ENCODE peak calls at places on chromosomes 3 and 15, in seven cellular contexts. O, M, R, X, S, Y and D are unnamed samples.

GRCh38 chr15:31398677-31399260 is 72.1 kb downstream of the KLF13 start:
- DNase-seq in O (no peak), M (no peak), R (no peak), X (peak), S (peak), Y (no peak), D (no peak)

GRCh38 chr3:158672293-158673176 is at the start of gene LXN:
- DNase-seq in O (peak), M (peak), R (peak), X (peak), S (peak), Y (peak), D (peak)

GRCh38 chr15:88258021-88258641 is 1.6 kb upstream of the NTRK3 start:
- DNase-seq in O (no peak), M (peak), R (peak), X (peak), S (peak), Y (no peak), D (peak)

GRCh38 chr15:90046846-90047481 is 45.8 kb downstream of the ZNF710 start:
- DNase-seq in O (no peak), M (no peak), R (no peak), X (no peak), S (no peak), Y (no peak), D (no peak)

GRCh38 chr3:45654344-45654934 is 34.8 kb upstream of the SACM1L start:
- DNase-seq in O (no peak), M (no peak), R (no peak), X (no peak), S (no peak), Y (no peak), D (no peak)

GRCh38 chr3:56878046-56878445 is 76.3 kb upstream of the ARHGEF3 start:
- DNase-seq in O (no peak), M (no peak), R (peak), X (no peak), S (no peak), Y (peak), D (no peak)

GRCh38 chr15:52171386-52171785 is 19.8 kb downstream of the GNB5 start:
- DNase-seq in O (no peak), M (no peak), R (no peak), X (no peak), S (no peak), Y (peak), D (no peak)

GRCh38 chr15:95558916-95559315 is 771.6 kb upstream of the NR2F2 start:
- DNase-seq in O (no peak), M (no peak), R (no peak), X (no peak), S (no peak), Y (peak), D (no peak)

GRCh38 chr3:42935472-42935871 is 29.5 kb downstream of the ZNF662 start:
- DNase-seq in O (no peak), M (no peak), R (no peak), X (no peak), S (no peak), Y (no peak), D (no peak)

GRCh38 chr3:165336786-165337185 is 140.6 kb upstream of the SLITRK3 start:
- DNase-seq in O (no peak), M (no peak), R (peak), X (no peak), S (no peak), Y (no peak), D (no peak)

GRCh38 chr3:188792788-188793187 is 379.0 kb upstream of the TPRG1 start:
- DNase-seq in O (no peak), M (no peak), R (peak), X (peak), S (peak), Y (peak), D (peak)

GRCh38 chr3:112699436-112699978 is 58.6 kb upstream of the CCDC80 start:
- DNase-seq in O (no peak), M (no peak), R (peak), X (no peak), S (no peak), Y (peak), D (no peak)

GRCh38 chr3:14452676-14453367 is 50.4 kb downstream of the SLC6A6 start:
- DNase-seq in O (peak), M (no peak), R (peak), X (peak), S (peak), Y (peak), D (peak)

GRCh38 chr3:155869664-155870063 is 786 bp upstream of the GMPS start:
- DNase-seq in O (no peak), M (no peak), R (no peak), X (no peak), S (no peak), Y (no peak), D (no peak)

GRCh38 chr3:189839576-189839975 is 208.4 kb downstream of the TP63 start:
- DNase-seq in O (no peak), M (no peak), R (peak), X (no peak), S (no peak), Y (peak), D (no peak)

GRCh38 chr3:45225465-45226205 is 452 bp downstream of the TMEM158 start:
- DNase-seq in O (no peak), M (peak), R (peak), X (peak), S (peak), Y (no peak), D (no peak)

GRCh38 chr3:97823503-97824004 is 1.7 kb downstream of the CRYBG3 start:
- DNase-seq in O (no peak), M (no peak), R (no peak), X (peak), S (peak), Y (no peak), D (no peak)

GRCh38 chr3:36648241-36649034 is 115.9 kb downstream of the DCLK3 start:
- DNase-seq in O (no peak), M (no peak), R (peak), X (no peak), S (no peak), Y (peak), D (no peak)

GRCh38 chr15:90750186-90750585 is 33.0 kb downstream of the BLM start:
- DNase-seq in O (no peak), M (no peak), R (peak), X (no peak), S (no peak), Y (no peak), D (no peak)

GRCh38 chr3:25532763-25533162 is 104.7 kb downstream of the RARB start:
- DNase-seq in O (no peak), M (no peak), R (no peak), X (no peak), S (no peak), Y (peak), D (no peak)

GRCh38 chr15:85302271-85302670 is 78.1 kb upstream of the AKAP13 start:
- DNase-seq in O (no peak), M (no peak), R (no peak), X (no peak), S (no peak), Y (no peak), D (no peak)

GRCh38 chr15:29969587-29970401 is 113.0 kb upstream of the GOLGA8J start:
- DNase-seq in O (no peak), M (no peak), R (no peak), X (no peak), S (no peak), Y (no peak), D (peak)

GRCh38 chr3:197540961-197541377 is 14.8 kb downstream of the BDH1 start:
- DNase-seq in O (no peak), M (no peak), R (no peak), X (peak), S (no peak), Y (no peak), D (no peak)

GRCh38 chr3:108477511-108478147 is 32.8 kb downstream of the MYH15 start:
- DNase-seq in O (peak), M (peak), R (peak), X (no peak), S (no peak), Y (peak), D (no peak)

GRCh38 chr15:63462053-63462452 is 42.3 kb upstream of the USP3 start:
- DNase-seq in O (no peak), M (no peak), R (peak), X (no peak), S (no peak), Y (peak), D (no peak)

GRCh38 chr3:72847751-72848702 is at the start of gene SHQ1:
- DNase-seq in O (peak), M (peak), R (peak), X (peak), S (peak), Y (peak), D (peak)

GRCh38 chr15:55574096-55574495 is 14.0 kb downstream of the PYGO1 start:
- DNase-seq in O (no peak), M (no peak), R (no peak), X (no peak), S (no peak), Y (no peak), D (no peak)

GRCh38 chr3:136377499-136377898 is 127.4 kb downstream of the PCCB start:
- DNase-seq in O (no peak), M (no peak), R (no peak), X (no peak), S (no peak), Y (no peak), D (no peak)

GRCh38 chr3:193970773-193971206 is 165.2 kb upstream of the HES1 start:
- DNase-seq in O (no peak), M (no peak), R (peak), X (no peak), S (no peak), Y (no peak), D (no peak)

GRCh38 chr3:127718916-127719290 is 46.2 kb downstream of the ABTB1 start:
- DNase-seq in O (no peak), M (no peak), R (no peak), X (peak), S (no peak), Y (no peak), D (no peak)

GRCh38 chr15:90087454-90088154 is 14.7 kb downstream of the IDH2 start:
- DNase-seq in O (no peak), M (no peak), R (no peak), X (no peak), S (peak), Y (peak), D (peak)

GRCh38 chr15:73571346-73571745 is 61.8 kb downstream of the NPTN start:
- DNase-seq in O (no peak), M (no peak), R (no peak), X (no peak), S (no peak), Y (no peak), D (peak)

GRCh38 chr15:32730677-32731654 is 13.2 kb downstream of the GREM1 start:
- DNase-seq in O (no peak), M (peak), R (peak), X (no peak), S (peak), Y (no peak), D (no peak)

GRCh38 chr3:45701167-45701867 is 12.1 kb downstream of the SACM1L start:
- DNase-seq in O (no peak), M (peak), R (peak), X (no peak), S (no peak), Y (no peak), D (no peak)

GRCh38 chr3:52521881-52522650 is 11.6 kb downstream of the NT5DC2 start:
- DNase-seq in O (no peak), M (no peak), R (no peak), X (peak), S (peak), Y (no peak), D (no peak)

GRCh38 chr3:58414538-58415197 is 19.0 kb downstream of the PDHB start:
- DNase-seq in O (peak), M (peak), R (peak), X (peak), S (peak), Y (peak), D (no peak)

GRCh38 chr15:61011576-61012336 is 217.3 kb downstream of the RORA start:
- DNase-seq in O (no peak), M (no peak), R (no peak), X (no peak), S (no peak), Y (no peak), D (no peak)

GRCh38 chr15:75460646-75461045 is 9.2 kb upstream of the SIN3A start:
- DNase-seq in O (no peak), M (no peak), R (no peak), X (no peak), S (no peak), Y (no peak), D (no peak)

GRCh38 chr3:121545564-121546455 is at the start of gene POLQ:
- DNase-seq in O (peak), M (peak), R (peak), X (peak), S (peak), Y (peak), D (peak)
- H3K27ac ChIP-seq in O (peak), M (no peak), R (peak), X (no peak), S (peak), Y (peak), D (peak)

GRCh38 chr3:151437906-151438305 is 23.0 kb downstream of the IGSF10 start:
- DNase-seq in O (no peak), M (no peak), R (no peak), X (no peak), S (no peak), Y (no peak), D (no peak)
- H3K27ac ChIP-seq in O (no peak), M (no peak), R (no peak), X (no peak), S (no peak), Y (no peak), D (no peak)

GRCh38 chr3:13244695-13245449 is 171.6 kb upstream of the IQSEC1 start:
- DNase-seq in O (no peak), M (no peak), R (peak), X (no peak), S (no peak), Y (no peak), D (no peak)
- H3K27ac ChIP-seq in O (no peak), M (no peak), R (no peak), X (no peak), S (no peak), Y (no peak), D (no peak)

DNA sequence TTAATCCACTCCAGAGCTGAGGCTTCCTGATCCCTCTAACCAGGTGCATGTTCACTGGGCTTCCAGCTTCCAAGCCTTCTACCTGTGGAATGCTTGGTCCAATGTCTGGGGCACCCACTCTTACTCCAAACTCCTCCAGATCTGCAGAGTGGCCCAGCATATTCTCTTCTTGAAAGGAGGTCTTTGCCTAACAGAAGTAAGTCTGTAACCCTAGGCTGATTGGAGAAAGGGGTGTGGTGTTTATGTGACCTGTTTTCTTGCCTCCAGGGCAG is 105.5 kb downstream of the RPLP1 start:
- DNase-seq in O (no peak), M (no peak), R (no peak), X (no peak), S (no peak), Y (no peak), D (no peak)
- H3K27ac ChIP-seq in O (peak), M (no peak), R (no peak), X (peak), S (no peak), Y (peak), D (no peak)

GRCh38 chr15:26720546-26720945 is 52.3 kb downstream of the GABRB3 start:
- DNase-seq in O (no peak), M (no peak), R (no peak), X (no peak), S (no peak), Y (no peak), D (no peak)

GRCh38 chr15:26722621-26723160 is 50.2 kb downstream of the GABRB3 start:
- DNase-seq in O (no peak), M (no peak), R (no peak), X (no peak), S (no peak), Y (no peak), D (peak)

GRCh38 chr15:26716069-26716468 is 56.8 kb downstream of the GABRB3 start:
- DNase-seq in O (no peak), M (no peak), R (no peak), X (no peak), S (no peak), Y (no peak), D (peak)

GRCh38 chr15:26724381-26724780 is 48.5 kb downstream of the GABRB3 start:
- DNase-seq in O (no peak), M (no peak), R (no peak), X (no peak), S (no peak), Y (no peak), D (no peak)

GRCh38 chr15:26721231-26721630 is 51.6 kb downstream of the GABRB3 start:
- DNase-seq in O (no peak), M (no peak), R (no peak), X (no peak), S (no peak), Y (no peak), D (no peak)
- H3K27ac ChIP-seq in O (no peak), M (no peak), R (no peak), X (no peak), S (no peak), Y (no peak), D (no peak)